ENCODE peak calls at places on chromosome 4, in five cellular contexts. R, Z, L, W and U are unnamed samples.

GRCh38 chr4:77432702-77433101 is 172.9 kb upstream of the CXCL13 start:
- DNase-seq in W (no peak), L (peak), Z (no peak), R (no peak), U (no peak)

GRCh38 chr4:158025131-158025530 is 147.7 kb downstream of the GASK1B start:
- DNase-seq in W (peak), R (no peak), Z (no peak), L (no peak), U (no peak)

GRCh38 chr4:75432683-75433082 is 81.5 kb downstream of the RCHY1 start:
- DNase-seq in R (no peak), W (peak), Z (no peak), L (peak), U (peak)

GRCh38 chr4:84493092-84493850 is 5.8 kb downstream of the NKX6-1 start:
- DNase-seq in Z (peak), W (no peak), R (no peak), L (no peak), U (peak)

GRCh38 chr4:31408136-31408535 is 688.0 kb downstream of the PCDH7 start:
- DNase-seq in Z (no peak), L (no peak), W (no peak), R (no peak), U (no peak)

GRCh38 chr4:67886281-67886680 is 2.5 kb upstream of the TMPRSS11D start:
- DNase-seq in L (no peak), W (no peak), R (no peak), Z (no peak), U (no peak)

GRCh38 chr4:87975466-87975865 is at the start of gene SPP1:
- DNase-seq in Z (no peak), L (peak), W (no peak), R (no peak), U (no peak)

GRCh38 chr4:139824882-139825522 is 159.4 kb downstream of the MGST2 start:
- DNase-seq in R (no peak), W (no peak), Z (no peak), L (no peak), U (no peak)

GRCh38 chr4:86593726-86594558 is at the start of gene PTPN13:
- DNase-seq in L (peak), R (peak), W (peak), Z (peak), U (peak)

GRCh38 chr4:98092833-98093439 is 50.3 kb downstream of the STPG2 start:
- DNase-seq in R (no peak), W (peak), L (peak), Z (no peak), U (no peak)

GRCh38 chr4:40933272-40934053 is 183.7 kb downstream of the NSUN7 start:
- DNase-seq in W (no peak), L (no peak), R (no peak), Z (no peak), U (no peak)

GRCh38 chr4:8915201-8916200 is 43.9 kb upstream of the HMX1 start:
- DNase-seq in W (no peak), L (no peak), Z (peak), R (no peak), U (no peak)

GRCh38 chr4:82744284-82744963 is 54.2 kb downstream of the SCD5 start:
- DNase-seq in R (no peak), L (no peak), Z (no peak), W (no peak), U (no peak)

GRCh38 chr4:81215936-81216335 is 914 bp upstream of the PRKG2 start:
- DNase-seq in W (no peak), Z (no peak), R (no peak), L (no peak), U (no peak)

GRCh38 chr4:138300616-138301015 is 58.5 kb upstream of the SLC7A11 start:
- DNase-seq in W (no peak), R (no peak), L (no peak), Z (no peak), U (no peak)

GRCh38 chr4:176642472-176642871 is 150.2 kb downstream of the VEGFC start:
- DNase-seq in W (no peak), L (no peak), Z (no peak), R (no peak), U (no peak)

GRCh38 chr4:139525414-139525813 is 30.6 kb downstream of the SETD7 start:
- DNase-seq in W (no peak), Z (no peak), L (no peak), R (peak), U (no peak)

GRCh38 chr4:182695842-182696241 is 221.3 kb downstream of the DCTD start:
- DNase-seq in W (no peak), Z (no peak), R (no peak), L (no peak), U (no peak)

GRCh38 chr4:79241846-79242245 is 84.0 kb downstream of the NAA11 start:
- DNase-seq in Z (no peak), R (no peak), W (peak), L (no peak), U (no peak)

GRCh38 chr4:140069068-140069467 is 84.9 kb downstream of the MAML3 start:
- DNase-seq in L (no peak), R (no peak), Z (no peak), W (no peak), U (no peak)

GRCh38 chr4:155659168-155659567 is 7.5 kb upstream of the GUCY1A1 start:
- DNase-seq in W (no peak), R (no peak), Z (no peak), L (no peak), U (no peak)

GRCh38 chr4:182826391-182826790 is 90.8 kb downstream of the DCTD start:
- DNase-seq in Z (no peak), R (no peak), W (no peak), L (no peak), U (no peak)

GRCh38 chr4:72076562-72076961 is 44.8 kb downstream of the NPFFR2 start:
- DNase-seq in W (no peak), L (no peak), R (no peak), Z (no peak), U (no peak)

GRCh38 chr4:85113706-85114105 is 147.2 kb upstream of the WDFY3 start:
- DNase-seq in W (no peak), Z (no peak), R (no peak), L (no peak), U (no peak)

GRCh38 chr4:158775091-158775651 is 6.3 kb downstream of the FNIP2 start:
- DNase-seq in Z (no peak), L (no peak), W (no peak), R (no peak), U (no peak)

GRCh38 chr4:74451214-74451661 is 6.3 kb downstream of the AREG start:
- DNase-seq in Z (no peak), R (no peak), L (peak), W (no peak), U (peak)

GRCh38 chr4:182890202-182890601 is 27.0 kb downstream of the DCTD start:
- DNase-seq in L (no peak), W (no peak), Z (no peak), R (no peak), U (no peak)

GRCh38 chr4:1195109-1195671 is 22.8 kb upstream of the SPON2 start:
- DNase-seq in Z (peak), L (no peak), R (no peak), W (no peak), U (no peak)

GRCh38 chr4:79823148-79823763 is 249.8 kb downstream of the ANTXR2 start:
- DNase-seq in Z (no peak), L (no peak), W (no peak), R (no peak), U (no peak)

GRCh38 chr4:114005569-114006442 is 26.4 kb upstream of the ARSJ start:
- DNase-seq in L (no peak), R (no peak), W (no peak), Z (no peak), U (no peak)

GRCh38 chr4:96175871-96176270 is 336.0 kb downstream of the PDHA2 start:
- DNase-seq in L (no peak), R (no peak), Z (no peak), W (no peak), U (no peak)

GRCh38 chr4:120070191-120070590 is 3.5 kb upstream of the MAD2L1 start:
- DNase-seq in Z (no peak), W (no peak), L (no peak), R (no peak), U (no peak)
- TF ChIP-seq SRF in Z (no peak), W (no peak), L (no peak), R (no peak), U (no peak)

DNA sequence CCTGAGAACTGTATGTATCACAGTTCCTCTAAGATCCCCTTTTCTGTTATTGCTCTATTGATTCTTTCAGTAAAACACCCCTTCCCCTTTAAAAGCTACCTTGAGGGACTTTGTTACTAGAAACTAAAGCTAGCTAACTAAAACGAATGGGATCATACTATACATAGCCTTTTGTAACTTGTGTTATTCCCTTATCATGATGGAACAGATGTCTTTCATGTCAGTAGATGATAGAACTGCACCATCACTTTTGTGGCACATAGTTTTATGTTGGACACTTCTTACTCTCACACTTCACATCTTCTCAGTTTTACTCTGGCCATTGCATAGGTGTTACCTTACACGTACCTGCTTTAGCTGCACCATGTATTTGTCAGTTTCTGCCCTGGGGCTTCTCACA is 46.6 kb upstream of the PGRMC2 start:
- DNase-seq in W (no peak), R (no peak), Z (no peak), L (no peak), U (peak)
- TF ChIP-seq SRF in W (no peak), R (no peak), Z (no peak), L (no peak), U (no peak)

GRCh38 chr4:121270384-121270783 is 106.3 kb upstream of the TNIP3 start:
- DNase-seq in R (no peak), W (no peak), L (no peak), Z (no peak), U (no peak)
- TF ChIP-seq SRF in R (no peak), W (no peak), L (no peak), Z (no peak), U (no peak)

GRCh38 chr4:25346913-25347312 is 30.1 kb upstream of the ANAPC4 start:
- DNase-seq in R (no peak), L (no peak), Z (no peak), W (no peak), U (no peak)

GRCh38 chr4:25345880-25346279 is 31.2 kb upstream of the ANAPC4 start:
- DNase-seq in W (no peak), L (no peak), Z (no peak), R (no peak), U (no peak)

GRCh38 chr4:25347971-25348370 is 29.1 kb upstream of the ANAPC4 start:
- DNase-seq in Z (no peak), R (no peak), W (no peak), L (no peak), U (no peak)

GRCh38 chr4:25350561-25350960 is 26.5 kb upstream of the ANAPC4 start:
- DNase-seq in L (no peak), R (no peak), W (no peak), Z (no peak), U (no peak)

GRCh38 chr4:25347473-25347872 is 29.6 kb upstream of the ANAPC4 start:
- DNase-seq in Z (no peak), R (no peak), W (no peak), L (no peak), U (no peak)
- TF ChIP-seq SRF in Z (no peak), R (no peak), W (no peak), L (no peak), U (no peak)

DNA sequence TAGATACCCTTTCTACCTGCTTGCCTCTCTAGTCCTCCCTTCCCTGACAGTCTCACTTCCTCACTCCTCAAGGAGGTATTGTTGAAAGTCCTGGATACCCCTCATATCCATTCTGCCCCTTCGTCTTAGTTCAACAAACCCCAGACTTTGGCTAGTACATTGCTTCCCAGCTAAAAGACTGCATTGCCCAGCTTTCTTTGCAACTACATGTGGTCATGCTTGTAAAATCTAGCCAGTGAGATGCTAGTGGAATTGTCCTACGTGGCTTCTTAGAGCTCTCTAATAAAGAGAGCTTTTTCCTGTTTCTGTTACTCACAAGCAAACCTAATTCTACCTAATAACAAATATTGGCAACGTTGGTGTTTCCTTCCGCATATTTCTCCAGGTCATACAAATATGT is 237.9 kb upstream of the PSAPL1 start:
- DNase-seq in W (no peak), L (no peak), R (no peak), Z (no peak), U (no peak)
- TF ChIP-seq SRF in W (no peak), L (no peak), R (no peak), Z (no peak), U (no peak)

GRCh38 chr4:61202100-61202637 is 2.0 kb downstream of the ADGRL3 start:
- DNase-seq in R (no peak), Z (peak), L (no peak), W (no peak), U (no peak)

GRCh38 chr4:61200195-61200990 is at the start of gene ADGRL3:
- DNase-seq in W (no peak), R (no peak), Z (peak), L (no peak), U (no peak)

GRCh38 chr4:61200991-61201526 is 933 bp downstream of the ADGRL3 start:
- DNase-seq in W (no peak), R (no peak), L (no peak), Z (peak), U (no peak)

GRCh38 chr4:61202638-61203495 is 2.7 kb downstream of the ADGRL3 start:
- DNase-seq in L (no peak), R (no peak), Z (peak), W (no peak), U (no peak)

DNA sequence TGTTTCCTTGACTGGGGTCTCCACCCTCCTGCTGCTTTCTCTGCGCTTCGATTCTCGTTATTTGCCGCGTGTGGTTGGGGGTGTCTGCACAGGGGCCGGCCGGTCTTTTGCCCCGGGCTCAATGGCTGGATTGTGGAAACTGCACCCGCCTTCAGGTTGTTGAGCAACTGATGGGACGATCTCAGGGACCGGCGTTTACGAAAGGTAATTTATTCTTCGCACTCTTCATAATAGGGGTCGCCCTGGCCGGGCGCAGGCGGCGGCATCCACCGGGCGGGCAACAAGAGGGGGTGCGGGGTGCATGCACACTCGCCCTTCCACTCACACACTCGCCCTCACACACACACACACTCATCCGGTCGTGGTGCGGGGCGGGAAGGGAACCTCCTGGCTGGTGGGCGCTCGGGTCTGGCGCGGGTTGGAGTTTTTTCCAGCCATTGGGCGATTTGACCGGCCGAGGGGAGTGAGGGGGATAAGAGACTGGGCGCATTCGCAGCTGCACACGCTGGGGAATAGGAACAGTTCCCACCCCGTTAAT is 1.5 kb downstream of the ADGRL3 start:
- DNase-seq in R (no peak), W (no peak), L (no peak), Z (peak), U (no peak)
- TF ChIP-seq SRF in R (no peak), W (no peak), L (no peak), Z (no peak), U (no peak)

GRCh38 chr4:108034560-108034959 is 44.9 kb downstream of the HADH start:
- DNase-seq in W (no peak), R (no peak), Z (no peak), L (no peak), U (no peak)
- TF ChIP-seq SRF in W (no peak), R (no peak), Z (no peak), L (no peak), U (no peak)

GRCh38 chr4:186191266-186192067 is at the start of gene CYP4V2:
- DNase-seq in W (peak), Z (peak), R (peak), L (peak), U (peak)
- TF ChIP-seq SRF in W (no peak), Z (no peak), R (peak), L (no peak), U (no peak)

GRCh38 chr4:105858466-105859040 is 36.7 kb upstream of the NPNT start:
- DNase-seq in L (no peak), R (peak), W (no peak), Z (no peak), U (no peak)

GRCh38 chr4:105859233-105859632 is 36.0 kb upstream of the NPNT start:
- DNase-seq in R (peak), W (peak), Z (no peak), L (peak), U (no peak)
- TF ChIP-seq SRF in R (no peak), W (no peak), Z (no peak), L (no peak), U (no peak)